ENCODE peak calls at places on chromosomes 1 and 21, in seven cellular contexts. F is mesendoderm, S is substantia nigra, V is tibial nerve, M is lower lobe of right lung, X is Panc1, P is heart left ventricle. J is an unnamed sample.
A peak's percentile ranks its signal among the peaks of the same experiment; 100 is the strongest.

GRCh38 chr1:43834280-43835140 is 99.1 kb upstream of the ARTN start:
- DNase-seq in S (no peak), F (no peak), V (no peak), X (no peak), M (peak; percentile 61), P (no peak), J (no peak)

GRCh38 chr1:95118019-95118499 is 904 bp downstream of the TLCD4 start:
- DNase-seq in F (peak; percentile 19), V (no peak), M (peak; percentile 77), S (no peak), X (no peak), P (peak; percentile 42), J (no peak)

GRCh38 chr1:105386489-105386888 is 1636.8 kb downstream of the AMY1C start:
- DNase-seq in S (no peak), P (no peak), F (no peak), X (no peak), V (no peak), M (no peak), J (no peak)

GRCh38 chr21:32311621-32312020 is 13.0 kb downstream of the MRAP start:
- DNase-seq in X (no peak), S (no peak), V (no peak), P (no peak), M (no peak), F (no peak), J (no peak)

GRCh38 chr1:16348414-16349182 is 3.7 kb downstream of the FBXO42 start:
- DNase-seq in X (no peak), P (no peak), M (no peak), V (no peak), F (peak; percentile 57), S (no peak), J (no peak)

GRCh38 chr1:221188531-221188930 is 309.3 kb downstream of the HLX start:
- DNase-seq in P (no peak), V (no peak), X (no peak), S (no peak), M (no peak), F (no peak), J (no peak)

GRCh38 chr1:25210728-25211127 is 21.6 kb downstream of the SYF2 start:
- DNase-seq in S (no peak), M (no peak), P (no peak), X (no peak), V (no peak), F (peak; percentile 62), J (no peak)

GRCh38 chr1:26278303-26278702 is 1.6 kb upstream of the SH3BGRL3 start:
- DNase-seq in V (peak; percentile 43), F (no peak), S (peak; percentile 33), P (peak; percentile 69), M (peak; percentile 64), X (no peak), J (no peak)

GRCh38 chr21:17679002-17679600 is 66.4 kb upstream of the BTG3 start:
- DNase-seq in X (peak; percentile 45), V (no peak), M (no peak), F (peak; percentile 67), S (no peak), P (no peak), J (no peak)

GRCh38 chr1:169043823-169044222 is 62.7 kb upstream of the ATP1B1 start:
- DNase-seq in X (no peak), S (no peak), V (no peak), P (no peak), M (no peak), F (no peak), J (no peak)

GRCh38 chr1:185156321-185156853 is 366 bp downstream of the TRMT1L start:
- DNase-seq in F (peak; percentile 68), P (no peak), S (no peak), M (no peak), X (no peak), V (no peak), J (peak; percentile 88)

GRCh38 chr1:210440081-210440480 is 111.4 kb downstream of the HHAT start:
- DNase-seq in M (no peak), V (no peak), F (no peak), X (no peak), P (no peak), S (no peak), J (no peak)

GRCh38 chr1:110879758-110880606 is 7.0 kb downstream of the CD53 start:
- DNase-seq in P (no peak), S (no peak), X (no peak), F (no peak), M (no peak), V (no peak), J (no peak)

GRCh38 chr1:110880708-110881374 is 7.9 kb downstream of the CD53 start:
- DNase-seq in F (no peak), P (no peak), V (no peak), X (no peak), M (no peak), S (no peak), J (no peak)

GRCh38 chr1:110877776-110878175 is 4.8 kb downstream of the CD53 start:
- DNase-seq in M (no peak), V (no peak), S (no peak), X (no peak), F (no peak), P (no peak), J (no peak)

GRCh38 chr1:110877364-110877763 is 4.4 kb downstream of the CD53 start:
- DNase-seq in V (no peak), X (no peak), M (no peak), F (no peak), S (no peak), P (no peak), J (no peak)

DNA sequence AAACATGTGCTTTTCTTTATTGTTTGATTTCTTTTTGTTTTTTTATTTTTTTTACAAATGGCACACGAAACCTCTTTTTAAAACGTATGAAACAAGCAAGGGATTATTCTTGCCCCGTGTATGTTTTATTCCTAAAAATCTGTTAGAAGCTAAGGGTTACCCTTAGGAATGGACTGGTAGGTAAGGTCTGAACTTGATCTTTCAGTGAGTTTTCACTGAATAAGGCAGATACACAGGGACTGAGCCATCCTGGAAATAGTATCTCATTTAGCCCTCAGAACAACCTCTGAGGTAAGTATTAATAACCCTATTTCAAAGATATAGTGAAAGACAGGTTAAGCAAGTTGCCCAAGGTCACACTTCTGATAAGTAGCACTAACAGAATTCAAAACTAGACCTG is 6.0 kb downstream of the CD53 start:
- DNase-seq in S (no peak), X (no peak), F (no peak), V (no peak), M (no peak), P (no peak), J (no peak)
- H3K27ac ChIP-seq in S (no peak overlapping the region), X (no peak overlapping the region), F (no peak overlapping the region), V (no peak overlapping the region), M (no peak overlapping the region), P (no peak overlapping the region), J (no peak overlapping the region)

DNA sequence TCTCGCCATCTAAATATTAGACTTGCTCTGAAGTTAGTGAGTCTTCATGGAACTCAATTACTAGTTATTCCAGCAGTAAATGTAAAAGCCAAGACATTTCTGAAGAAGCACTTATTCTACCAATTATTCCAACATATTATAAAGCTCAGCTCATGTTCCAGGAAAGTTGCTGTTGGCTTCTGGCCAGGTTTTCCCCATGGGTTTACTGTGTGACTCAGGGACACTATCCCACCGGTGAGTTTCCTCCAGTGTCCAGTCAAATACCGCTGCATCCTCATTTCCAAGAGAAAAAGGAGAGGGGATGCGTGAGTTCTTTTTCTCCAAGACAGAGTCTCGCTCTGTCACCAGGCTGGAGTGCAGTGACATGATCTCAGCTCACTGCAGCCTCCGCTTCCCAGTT is 9.2 kb upstream of the HHIPL2 start:
- DNase-seq in F (no peak), X (no peak), S (no peak), V (no peak), M (no peak), P (no peak), J (no peak)
- H3K27ac ChIP-seq in F (no peak overlapping the region), X (no peak overlapping the region), S (no peak overlapping the region), V (no peak overlapping the region), M (no peak overlapping the region), P (no peak overlapping the region), J (no peak overlapping the region)

DNA sequence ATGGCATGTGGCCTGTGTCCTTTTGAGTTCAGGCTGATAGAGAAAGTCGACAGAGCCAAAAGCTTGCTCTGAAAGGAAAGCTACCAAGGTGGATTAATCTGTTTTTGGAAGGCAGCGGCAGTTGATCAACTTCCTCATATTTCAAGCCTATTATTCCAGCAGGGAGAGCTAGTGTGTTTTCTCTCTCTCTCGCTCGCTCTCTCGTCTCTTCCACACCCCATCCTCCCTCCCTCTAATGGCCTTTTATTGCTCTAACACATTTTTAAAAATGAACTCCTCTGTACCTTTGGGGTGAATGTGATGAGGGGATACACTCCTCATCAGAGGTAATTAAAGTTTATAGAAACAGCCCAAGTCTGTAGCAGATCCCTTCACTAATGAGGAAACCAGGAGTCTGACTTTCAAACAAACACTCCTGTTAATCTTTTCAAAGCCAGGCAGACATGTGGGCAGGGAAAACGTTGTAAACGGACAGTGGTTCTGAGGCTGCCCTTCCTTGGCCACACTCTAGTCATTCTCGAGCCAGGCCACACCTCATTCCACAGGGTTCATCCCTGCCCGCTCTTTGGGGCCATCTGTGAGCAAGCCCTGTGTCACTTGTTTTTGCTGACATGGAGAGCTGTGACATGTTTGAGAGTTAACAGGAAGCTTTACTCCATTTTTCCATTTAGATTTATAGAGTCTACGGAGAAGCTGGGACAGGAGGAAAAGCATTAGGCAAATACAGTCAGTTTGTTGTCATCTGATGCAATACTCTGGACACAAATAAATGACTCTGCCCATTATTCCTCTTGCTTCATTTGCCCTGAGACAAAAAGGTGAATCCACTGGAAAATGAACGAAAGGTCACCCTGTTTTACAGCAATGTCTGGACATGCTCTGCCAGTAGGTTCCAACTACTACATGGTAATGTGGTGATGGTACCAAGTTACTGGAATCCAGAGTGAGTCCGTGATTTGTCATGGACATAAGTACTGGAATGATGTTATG is 126.7 kb downstream of the CLIC6 start:
- DNase-seq in M (no peak), V (no peak), P (no peak), X (no peak), S (no peak), F (no peak), J (no peak)
- H3K27ac ChIP-seq in M (peak overlapping the region; percentile 54), V (peak overlapping the region; percentile 55), P (no peak overlapping the region), X (no peak overlapping the region), S (no peak overlapping the region), F (no peak overlapping the region), J (no peak overlapping the region)

DNA sequence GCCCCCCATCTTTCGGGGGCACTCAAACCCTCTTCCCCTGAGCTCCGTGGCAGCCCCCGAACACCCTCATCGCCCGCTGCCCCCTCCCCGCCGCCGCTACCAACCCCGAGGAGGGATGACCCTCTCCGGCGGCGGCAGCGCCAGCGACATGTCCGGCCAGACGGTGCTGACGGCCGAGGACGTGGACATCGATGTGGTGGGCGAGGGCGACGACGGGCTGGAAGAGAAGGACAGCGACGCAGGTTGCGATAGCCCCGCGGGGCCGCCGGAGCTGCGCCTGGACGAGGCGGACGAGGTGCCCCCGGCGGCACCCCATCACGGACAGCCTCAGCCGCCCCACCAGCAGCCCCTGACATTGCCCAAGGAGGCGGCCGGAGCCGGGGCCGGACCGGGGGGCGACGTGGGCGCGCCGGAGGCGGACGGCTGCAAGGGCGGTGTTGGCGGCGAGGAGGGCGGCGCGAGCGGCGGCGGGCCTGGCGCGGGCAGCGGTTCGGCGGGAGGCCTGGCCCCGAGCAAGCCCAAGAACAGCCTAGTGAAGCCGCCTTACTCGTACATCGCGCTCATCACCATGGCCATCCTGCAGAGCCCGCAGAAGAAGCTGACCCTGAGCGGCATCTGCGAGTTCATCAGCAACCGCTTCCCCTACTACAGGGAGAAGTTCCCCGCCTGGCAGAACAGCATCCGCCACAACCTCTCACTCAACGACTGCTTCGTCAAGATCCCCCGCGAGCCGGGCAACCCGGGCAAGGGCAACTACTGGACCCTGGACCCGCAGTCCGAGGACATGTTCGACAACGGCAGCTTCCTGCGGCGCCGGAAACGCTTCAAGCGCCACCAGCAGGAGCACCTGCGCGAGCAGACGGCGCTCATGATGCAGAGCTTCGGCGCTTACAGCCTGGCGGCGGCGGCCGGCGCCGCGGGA is 838 bp downstream of the FOXD3 start:
- DNase-seq in X (no peak), F (peak; percentile 75), V (no peak), P (no peak), S (no peak), M (peak; percentile 55), J (no peak)
- H3K27ac ChIP-seq in X (no peak overlapping the region), F (no peak overlapping the region), V (peak overlapping the region; percentile 93), P (no peak overlapping the region), S (no peak overlapping the region), M (no peak overlapping the region), J (no peak overlapping the region)

J was measured in caudate nucleus.